ENCODE peak calls at places on chromosomes 5 and 9, in nine cellular contexts. W, L, J, C, F, D, E, X and O are unnamed samples.

GRCh38 chr9:114588150-114588663 is 638 bp downstream of the ATP6V1G1 start:
- DNase-seq in W (no peak), D (no peak), X (no peak), L (no peak), C (peak), F (no peak), E (peak), J (no peak), O (no peak)

GRCh38 chr9:114098660-114099522 is at the start of gene KIF12:
- DNase-seq in D (peak), E (peak), F (peak), J (no peak), X (no peak), L (peak), C (no peak), W (no peak), O (peak)

GRCh38 chr9:6907772-6908381 is 150.1 kb downstream of the KDM4C start:
- DNase-seq in C (peak), W (no peak), L (no peak), D (no peak), E (peak), J (no peak), F (peak), X (no peak), O (no peak)

GRCh38 chr5:56158331-56158960 is 74.7 kb downstream of the ANKRD55 start:
- DNase-seq in C (no peak), E (no peak), X (no peak), J (no peak), F (no peak), L (no peak), W (no peak), D (no peak), O (no peak)

GRCh38 chr5:55231029-55231475 is 2.4 kb downstream of the CCNO start:
- DNase-seq in C (no peak), E (no peak), F (no peak), L (no peak), D (no peak), W (no peak), J (no peak), X (no peak), O (no peak)

GRCh38 chr5:108830705-108831276 is 83.1 kb downstream of the FER start:
- DNase-seq in C (no peak), X (no peak), L (no peak), W (no peak), F (no peak), J (no peak), D (no peak), E (no peak), O (no peak)

GRCh38 chr5:72508241-72509170 is 1.3 kb upstream of the ZNF366 start:
- DNase-seq in D (no peak), W (no peak), L (no peak), X (no peak), C (no peak), J (peak), F (no peak), E (no peak), O (no peak)

GRCh38 chr9:124180557-124180956 is 77.2 kb upstream of the NEK6 start:
- DNase-seq in W (peak), J (no peak), D (no peak), L (no peak), C (no peak), E (no peak), X (peak), F (no peak), O (no peak)

GRCh38 chr5:179549973-179550510 is 312 bp upstream of the RUFY1 start:
- DNase-seq in W (no peak), L (no peak), J (peak), C (peak), E (no peak), D (no peak), X (no peak), F (peak), O (no peak)

GRCh38 chr5:17222679-17223078 is 5.2 kb downstream of the BASP1 start:
- DNase-seq in C (peak), D (no peak), E (no peak), W (no peak), L (no peak), F (no peak), J (no peak), X (no peak), O (no peak)

GRCh38 chr9:20037699-20038098 is 248.9 kb upstream of the SLC24A2 start:
- DNase-seq in F (no peak), J (no peak), L (no peak), E (no peak), C (no peak), X (no peak), D (no peak), W (no peak), O (no peak)

GRCh38 chr5:90473321-90474234 is 993 bp downstream of the MBLAC2 start:
- DNase-seq in W (no peak), L (peak), J (no peak), C (peak), X (no peak), E (peak), D (peak), F (peak), O (peak)